ENCODE peak calls at places on chromosomes 13 and 19, in six cellular contexts. C is upper lobe of right lung, Y is keratinocyte, A is GM23338, M is heart right ventricle, N is HepG2. W is an unnamed sample.

GRCh38 chr19:41646589-41647204 is 19.8 kb upstream of the CEACAM4 start:
- DNase-seq in A (peak; percentile 78), C (peak; percentile 82), N (no peak), Y (no peak), M (peak; percentile 21), W (peak; percentile 76)

GRCh38 chr13:20494656-20495055 is 31.0 kb downstream of the CRYL1 start:
- DNase-seq in M (no peak), Y (no peak), A (no peak), N (no peak), C (no peak), W (no peak)

GRCh38 chr13:20901668-20902437 is 693 bp downstream of the XPO4 start:
- DNase-seq in N (peak; percentile 54), A (peak; percentile 74), Y (no peak), M (peak; percentile 22), C (peak; percentile 73), W (peak; percentile 80)

GRCh38 chr19:18807861-18808331 is 16.8 kb upstream of the COMP start:
- DNase-seq in M (no peak), C (no peak), Y (no peak), N (no peak), A (no peak), W (no peak)

GRCh38 chr13:35599385-35599784 is 122.9 kb upstream of the MAB21L1 start:
- DNase-seq in N (no peak), A (peak; percentile 41), Y (no peak), M (no peak), C (no peak), W (no peak)

GRCh38 chr19:12782174-12782423 is 6.7 kb upstream of the HOOK2 start:
- DNase-seq in C (no peak), N (no peak), M (no peak), A (no peak), Y (no peak), W (peak; percentile 52)

GRCh38 chr13:39765801-39766463 is 110.5 kb downstream of the COG6 start:
- DNase-seq in A (peak; percentile 56), C (no peak), Y (no peak), M (peak; percentile 34), N (no peak), W (peak; percentile 76)

GRCh38 chr19:17296278-17296677 is 6.9 kb downstream of the ABHD8 start:
- DNase-seq in N (no peak), A (no peak), M (no peak), Y (no peak), C (no peak), W (no peak)

GRCh38 chr13:57946361-57946760 is 314.8 kb downstream of the PCDH17 start:
- DNase-seq in C (no peak), N (no peak), A (no peak), M (no peak), Y (no peak), W (no peak)

GRCh38 chr19:9151367-9151766 is 11.2 kb downstream of the ZNF317 start:
- DNase-seq in M (no peak), A (no peak), N (no peak), Y (no peak), C (no peak), W (no peak)

GRCh38 chr19:41397086-41398041 is at the start of the genes BCKDHA and EXOSC5:
- DNase-seq in Y (peak; percentile 96), C (peak; percentile 99), N (peak; percentile 99), A (peak; percentile 100), M (peak; percentile 99), W (peak; percentile 99)

GRCh38 chr13:26485288-26485687 is 72.2 kb upstream of the WASF3 start:
- DNase-seq in C (no peak), A (no peak), Y (no peak), N (no peak), M (no peak), W (no peak)

GRCh38 chr19:4504297-4504701 is 14.0 kb downstream of the PLIN4 start:
- DNase-seq in C (no peak), M (no peak), N (no peak), A (no peak), Y (no peak), W (no peak)

GRCh38 chr13:39501711-39502324 is 101.2 kb downstream of the LHFPL6 start:
- DNase-seq in N (no peak), A (no peak), M (peak; percentile 33), C (peak; percentile 64), Y (no peak), W (no peak)

GRCh38 chr19:18589380-18590272 is 1.0 kb downstream of the REX1BD start:
- DNase-seq in Y (no peak), M (peak; percentile 71), C (peak; percentile 90), N (peak; percentile 65), A (peak; percentile 88), W (peak; percentile 95)

GRCh38 chr13:66675620-66676019 is 554.5 kb downstream of the PCDH9 start:
- DNase-seq in A (no peak), C (no peak), N (no peak), M (no peak), Y (no peak), W (no peak)

GRCh38 chr19:23183251-23183650 is 66.4 kb downstream of the ZNF730 start:
- DNase-seq in Y (no peak), A (peak; percentile 64), M (no peak), N (no peak), C (no peak), W (no peak)

GRCh38 chr13:102983496-102983895 is 82.7 kb downstream of the SLC10A2 start:
- DNase-seq in C (no peak), M (no peak), N (no peak), Y (peak; percentile 57), A (no peak), W (no peak)

GRCh38 chr13:111503905-111504695 is 183.7 kb downstream of the TEX29 start:
- DNase-seq in A (no peak), N (no peak), M (no peak), Y (no peak), C (no peak), W (no peak)

GRCh38 chr19:56839665-56840451 is 668 bp downstream of the PEG3 start:
- DNase-seq in A (no peak), Y (no peak), C (peak; percentile 88), M (peak; percentile 90), N (peak; percentile 95), W (no peak)

GRCh38 chr13:43831088-43831487 is 44.3 kb upstream of the ENOX1 start:
- DNase-seq in Y (no peak), A (no peak), N (no peak), C (no peak), M (no peak), W (no peak)

GRCh38 chr13:43988302-43988701 is 108.6 kb downstream of the LACC1 start:
- DNase-seq in M (no peak), A (no peak), C (no peak), Y (no peak), N (no peak), W (no peak)

GRCh38 chr13:60957816-60958215 is 457.8 kb downstream of the PCDH20 start:
- DNase-seq in M (no peak), A (no peak), N (no peak), C (no peak), Y (no peak), W (no peak)

GRCh38 chr13:42355841-42356575 is 84.1 kb downstream of the AKAP11 start:
- DNase-seq in C (no peak), A (no peak), M (no peak), Y (no peak), N (no peak), W (no peak)

GRCh38 chr19:34319230-34319585 is 45.8 kb upstream of the GPI start:
- DNase-seq in C (no peak), M (no peak), A (no peak), Y (no peak), N (no peak), W (no peak)

DNA sequence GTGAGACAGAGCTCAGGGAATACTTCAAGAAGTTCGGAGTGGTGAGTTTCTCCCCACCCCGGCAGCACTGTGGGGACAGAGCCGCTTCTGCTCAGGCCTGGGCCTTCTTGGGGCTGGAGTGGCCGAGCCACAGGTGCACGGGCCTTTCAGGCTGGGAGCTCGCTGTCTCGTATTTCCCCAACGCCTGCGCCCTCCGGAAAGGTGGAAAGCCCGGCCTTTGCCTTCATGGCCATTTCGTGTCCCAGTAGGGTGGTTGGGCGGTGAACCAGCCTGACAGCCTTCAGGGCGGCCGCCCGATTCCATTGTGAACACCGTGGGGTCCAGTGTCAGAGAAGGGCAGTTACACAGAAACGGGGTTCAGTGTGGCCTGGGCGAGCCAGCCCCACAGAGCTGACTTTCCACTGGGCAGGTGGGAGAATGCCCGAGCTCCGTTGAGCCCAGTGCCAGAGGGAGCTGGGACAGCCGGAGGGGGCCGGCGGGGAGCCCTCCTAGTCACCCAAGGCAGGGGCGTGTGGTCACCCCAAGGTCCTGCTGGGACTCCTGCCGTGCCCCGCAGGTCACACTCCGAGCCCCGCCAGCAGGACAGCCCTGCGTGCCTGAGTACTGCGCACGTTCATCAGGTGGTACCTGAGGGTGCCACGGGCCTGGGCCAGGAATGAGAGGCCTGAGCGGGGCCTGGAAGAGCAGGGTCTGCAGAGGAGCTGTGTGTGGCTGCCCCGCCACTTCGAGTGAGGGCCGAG is 14.0 kb downstream of the DAZAP1 start:
- DNase-seq in C (no peak), M (no peak), Y (no peak), N (no peak), A (no peak), W (no peak)
- H3K27ac ChIP-seq in C (no peak overlapping the region), M (no peak overlapping the region), Y (no peak overlapping the region), N (peak overlapping the region; percentile 27), A (peak overlapping the region; percentile 19), W (peak overlapping the region; percentile 17)

GRCh38 chr13:46389457-46389856 is 2.4 kb upstream of the RUBCNL start:
- DNase-seq in C (no peak), M (no peak), A (peak; percentile 26), N (no peak), Y (no peak), W (no peak)
- H3K27ac ChIP-seq in C (peak overlapping the region; percentile 25), M (no peak overlapping the region), A (no peak overlapping the region), N (no peak overlapping the region), Y (no peak overlapping the region), W (peak overlapping the region; percentile 47)

GRCh38 chr19:16232568-16232967 is 34.9 kb downstream of the AP1M1 start:
- DNase-seq in A (peak; percentile 23), Y (no peak), C (peak; percentile 57), N (no peak), M (no peak), W (peak; percentile 63)
- H3K27ac ChIP-seq in A (no peak overlapping the region), Y (no peak overlapping the region), C (no peak overlapping the region), N (no peak overlapping the region), M (no peak overlapping the region), W (no peak overlapping the region)

GRCh38 chr19:51023946-51024345 is 2.5 kb downstream of the KLK11 start:
- DNase-seq in M (no peak), Y (no peak), A (no peak), N (no peak), C (no peak), W (no peak)

GRCh38 chr19:51025809-51026553 is 435 bp downstream of the KLK11 start:
- DNase-seq in Y (no peak), C (no peak), A (no peak), N (no peak), M (no peak), W (no peak)

GRCh38 chr19:51026554-51026831 is at the start of gene KLK11:
- DNase-seq in A (no peak), Y (no peak), N (no peak), M (no peak), C (no peak), W (no peak)

GRCh38 chr19:51024924-51025323 is 1.5 kb downstream of the KLK11 start:
- DNase-seq in C (no peak), N (no peak), Y (no peak), M (no peak), A (no peak), W (peak; percentile 68)

DNA sequence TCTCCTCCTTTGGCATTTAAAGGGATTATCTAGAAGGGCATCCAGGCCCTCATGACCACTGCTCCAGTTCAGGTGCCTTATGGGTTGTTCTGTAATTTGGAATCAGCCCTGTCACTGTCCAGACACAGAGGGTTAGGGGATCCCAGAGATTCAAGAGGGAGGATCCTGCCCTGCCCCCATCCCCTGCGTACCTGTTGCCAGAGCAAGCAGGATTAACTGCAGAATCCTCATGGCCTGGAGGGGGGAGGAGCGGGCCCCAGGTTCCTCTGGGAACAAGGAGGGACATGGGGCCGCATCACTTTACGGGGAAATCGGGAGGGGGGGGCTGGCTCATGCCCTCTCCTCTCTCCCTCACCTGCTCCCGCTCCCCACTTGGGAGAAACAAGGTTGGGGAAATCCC is 1.0 kb downstream of the KLK11 start:
- DNase-seq in A (no peak), C (no peak), M (no peak), Y (no peak), N (no peak), W (no peak)
- H3K27ac ChIP-seq in A (no peak overlapping the region), C (no peak overlapping the region), M (no peak overlapping the region), Y (no peak overlapping the region), N (no peak overlapping the region), W (no peak overlapping the region)

W was measured in endodermal cell.